ENCODE peak calls at places on chromosomes 3 and 15, in six cellular contexts. W, G, I, R, Z and S are unnamed samples.

GRCh38 chr3:136730595-136731273 is 21.4 kb downstream of the STAG1 start:
- DNase-seq in Z (no peak), I (no peak), G (no peak), R (no peak), W (no peak), S (no peak)

GRCh38 chr15:38253448-38253847 is 812 bp downstream of the SPRED1 start:
- DNase-seq in G (no peak), I (peak), W (no peak), R (no peak), Z (no peak), S (no peak)

GRCh38 chr15:95734422-95735316 is 595.8 kb upstream of the NR2F2 start:
- DNase-seq in R (no peak), Z (no peak), I (peak), G (no peak), W (no peak), S (no peak)

GRCh38 chr3:126549861-126550487 is 8.8 kb downstream of the C3orf22 start:
- DNase-seq in G (no peak), Z (no peak), R (peak), W (no peak), I (no peak), S (peak)

GRCh38 chr15:62999923-63000484 is 42.5 kb upstream of the TPM1 start:
- DNase-seq in I (no peak), Z (no peak), R (no peak), W (no peak), G (no peak), S (peak)

GRCh38 chr3:53104762-53105161 is 25.5 kb downstream of the RFT1 start:
- DNase-seq in I (no peak), R (no peak), G (no peak), W (no peak), Z (no peak), S (no peak)

GRCh38 chr15:100261302-100262240 is 80.2 kb downstream of the ADAMTS17 start:
- DNase-seq in W (peak), Z (no peak), I (no peak), R (no peak), G (no peak), S (no peak)

GRCh38 chr3:62604301-62604700 is 231.0 kb upstream of the FEZF2 start:
- DNase-seq in I (no peak), G (peak), Z (no peak), R (no peak), W (no peak), S (no peak)

GRCh38 chr15:94069834-94070233 is 161.5 kb upstream of the MCTP2 start:
- DNase-seq in R (no peak), W (no peak), I (no peak), G (no peak), Z (no peak), S (no peak)

GRCh38 chr3:45582407-45582806 is 12.1 kb upstream of the LIMD1 start:
- DNase-seq in Z (no peak), R (no peak), G (no peak), W (no peak), I (no peak), S (no peak)

GRCh38 chr3:46669191-46669999 is 24.1 kb downstream of the ALS2CL start:
- DNase-seq in W (no peak), I (no peak), Z (peak), R (peak), G (no peak), S (no peak)

GRCh38 chr3:170992854-170993253 is 33.7 kb downstream of the SLC2A2 start:
- DNase-seq in I (no peak), W (no peak), Z (no peak), G (no peak), R (no peak), S (no peak)

GRCh38 chr3:161266731-161267150 is 45.6 kb downstream of the NMD3 start:
- DNase-seq in W (no peak), Z (no peak), I (no peak), R (no peak), G (no peak), S (no peak)

GRCh38 chr3:123723527-123724168 is 138.8 kb upstream of the HACD2 start:
- DNase-seq in R (no peak), G (peak), Z (peak), I (peak), W (peak), S (no peak)

GRCh38 chr15:40340038-40340739 is 550 bp downstream of the CCDC9B start:
- DNase-seq in G (no peak), R (no peak), I (no peak), Z (peak), W (no peak), S (peak)

GRCh38 chr15:85649372-85649771 is 145.4 kb downstream of the KLHL25 start:
- DNase-seq in I (no peak), Z (no peak), W (no peak), G (no peak), R (no peak), S (no peak)

GRCh38 chr15:25947336-25948080 is 84.4 kb upstream of the ATP10A start:
- DNase-seq in G (no peak), R (no peak), I (no peak), Z (peak), W (no peak), S (no peak)

GRCh38 chr15:62594017-62594416 is 428.9 kb upstream of the C2CD4B start:
- DNase-seq in G (no peak), R (no peak), I (no peak), Z (no peak), W (no peak), S (no peak)

GRCh38 chr15:79007066-79007465 is 62.2 kb upstream of the CTSH start:
- DNase-seq in Z (peak), G (peak), I (peak), R (no peak), W (no peak), S (no peak)

GRCh38 chr3:41265011-41265545 is 65.8 kb downstream of the CTNNB1 start:
- DNase-seq in G (peak), R (no peak), I (no peak), W (no peak), Z (no peak), S (no peak)

GRCh38 chr15:89665449-89666146 is 10.3 kb upstream of the KIF7 start:
- DNase-seq in R (no peak), Z (peak), W (no peak), I (no peak), G (peak), S (peak)

GRCh38 chr3:101972430-101973162 is 123.3 kb downstream of the NFKBIZ start:
- DNase-seq in Z (no peak), W (no peak), R (no peak), G (no peak), I (no peak), S (no peak)

GRCh38 chr3:75906555-75907112 is 121.3 kb upstream of the ZNF717 start:
- DNase-seq in R (peak), G (no peak), I (no peak), W (no peak), Z (peak), S (peak)

GRCh38 chr3:31485206-31485605 is 47.5 kb upstream of the STT3B start:
- DNase-seq in W (no peak), Z (no peak), R (no peak), I (no peak), G (no peak), S (no peak)
- TF ChIP-seq CTCF in W (no peak), Z (no peak), R (no peak), I (no peak), G (no peak), S (no peak)

GRCh38 chr3:128491071-128491899 is 1.7 kb downstream of the GATA2 start:
- DNase-seq in Z (peak), W (no peak), I (no peak), G (no peak), R (peak), S (no peak)

GRCh38 chr3:128494152-128494650 is 1.2 kb upstream of the GATA2 start:
- DNase-seq in W (no peak), I (no peak), Z (no peak), R (no peak), G (no peak), S (no peak)

GRCh38 chr3:128493221-128494151 is 485 bp upstream of the GATA2 start:
- DNase-seq in Z (no peak), R (no peak), I (no peak), W (no peak), G (no peak), S (no peak)

GRCh38 chr3:128491900-128492352 is 1.1 kb downstream of the GATA2 start:
- DNase-seq in G (no peak), W (no peak), Z (no peak), I (no peak), R (no peak), S (peak)

GRCh38 chr3:128492353-128493220 is at the start of gene GATA2:
- DNase-seq in W (no peak), R (no peak), Z (peak), G (no peak), I (no peak), S (peak)
- TF ChIP-seq POLR2A in W (no peak), R (no peak), Z (peak), G (no peak), I (peak), S (peak)

GRCh38 chr3:44065741-44066140 is 175.9 kb upstream of the TOPAZ1 start:
- DNase-seq in G (no peak), Z (no peak), W (no peak), I (no peak), R (no peak), S (no peak)
- TF ChIP-seq CTCF in G (no peak), Z (no peak), W (no peak), I (peak), R (no peak), S (no peak)

GRCh38 chr15:72272213-72272996 is at the start of gene PARP6:
- DNase-seq in Z (peak), G (peak), W (peak), I (peak), R (peak), S (peak)
- TF ChIP-seq POLR2A in Z (peak), G (peak), W (no peak), I (peak), R (peak), S (no peak)

DNA sequence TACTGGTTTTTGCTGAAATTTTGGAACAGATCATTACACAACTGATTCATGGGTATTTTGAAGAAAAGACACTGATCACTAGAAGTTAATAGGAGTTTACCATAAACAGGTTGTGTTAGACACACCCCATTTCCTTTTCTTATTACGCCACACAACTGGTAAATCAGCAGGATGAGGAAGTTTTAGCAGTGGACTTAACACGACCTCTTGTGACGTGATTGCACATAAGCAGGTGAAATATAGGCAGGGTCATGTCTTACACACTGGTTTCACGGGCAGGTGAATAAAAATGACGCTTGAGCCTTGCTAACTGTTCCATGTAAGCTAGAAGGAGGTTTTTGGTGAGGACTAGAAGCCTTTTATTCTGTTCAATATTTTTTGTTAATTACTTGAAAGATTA is 27.1 kb upstream of the TPRG1 start:
- DNase-seq in I (no peak), R (no peak), Z (no peak), G (no peak), W (peak), S (peak)
- TF ChIP-seq CTCF in I (no peak), R (no peak), Z (no peak), G (peak), W (peak), S (no peak)